ENCODE peak calls at places on chromosomes 13 and 19, in nine cellular contexts. S is fibroblast of lung, N is pulmonary artery endothelial cell, F is non-pigmented ciliary epithelial cell, U is BE2C, J is kidney, L is LoVo, Z is foreskin fibroblast, O is upper lobe of left lung. G is an unnamed sample.

GRCh38 chr13:49877629-49878218 is 58.4 kb downstream of the SPRYD7 start:
- DNase-seq in S (peak), N (no peak), F (no peak), U (no peak), J (no peak), L (no peak), Z (no peak), O (no peak), G (no peak)

GRCh38 chr19:1247747-1248453 is 483 bp upstream of the MIDN start:
- DNase-seq in S (peak), N (no peak), F (no peak), U (no peak), J (peak), L (peak), Z (no peak), O (peak), G (no peak)

GRCh38 chr19:37979547-37980082 is 72.6 kb downstream of the SIPA1L3 start:
- DNase-seq in S (no peak), N (no peak), F (no peak), U (no peak), J (no peak), L (peak), Z (no peak), O (peak), G (no peak)

GRCh38 chr19:39679056-39679790 is 23.5 kb downstream of the LGALS16 start:
- DNase-seq in S (no peak), N (no peak), F (no peak), U (no peak), J (no peak), L (no peak), Z (no peak), O (no peak), G (no peak)

GRCh38 chr19:38515906-38516305 is 82.4 kb downstream of the RYR1 start:
- DNase-seq in S (no peak), N (no peak), F (no peak), U (no peak), J (no peak), L (no peak), Z (no peak), O (no peak), G (no peak)

GRCh38 chr19:4199699-4200293 is 17.3 kb downstream of the ANKRD24 start:
- DNase-seq in S (no peak), N (no peak), F (no peak), U (no peak), J (no peak), L (peak), Z (no peak), O (no peak), G (no peak)

GRCh38 chr13:51564252-51564651 is 20.0 kb upstream of the WDFY2 start:
- DNase-seq in S (no peak), N (no peak), F (no peak), U (no peak), J (no peak), L (no peak), Z (no peak), O (no peak), G (no peak)

GRCh38 chr13:28434934-28435333 is 60.0 kb downstream of the FLT1 start:
- DNase-seq in S (no peak), N (no peak), F (no peak), U (no peak), J (no peak), L (no peak), Z (no peak), O (no peak), G (no peak)

GRCh38 chr19:12676384-12676792 is 5.3 kb downstream of the DHPS start:
- DNase-seq in S (peak), N (no peak), F (no peak), U (peak), J (peak), L (peak), Z (peak), O (peak), G (no peak)

GRCh38 chr19:49580264-49581006 is at the start of gene NOSIP:
- DNase-seq in S (peak), N (peak), F (peak), U (peak), J (peak), L (peak), Z (peak), O (peak), G (peak)

GRCh38 chr19:38529610-38530009 is 88.1 kb downstream of the MAP4K1 start:
- DNase-seq in S (no peak), N (no peak), F (no peak), U (no peak), J (peak), L (no peak), Z (no peak), O (no peak), G (no peak)

GRCh38 chr19:13153627-13154240 is 3.5 kb downstream of the IER2 start:
- DNase-seq in S (peak), N (no peak), F (no peak), U (peak), J (no peak), L (peak), Z (no peak), O (no peak), G (no peak)

GRCh38 chr19:36436531-36436930 is 18.1 kb upstream of the ZFP82 start:
- DNase-seq in S (no peak), N (no peak), F (no peak), U (no peak), J (no peak), L (no peak), Z (no peak), O (no peak), G (no peak)

GRCh38 chr13:21625366-21625765 is 21.4 kb upstream of the MICU2 start:
- DNase-seq in S (peak), N (no peak), F (no peak), U (peak), J (no peak), L (peak), Z (no peak), O (no peak), G (no peak)

GRCh38 chr13:30850867-30851211 is 55.2 kb upstream of the MEDAG start:
- DNase-seq in S (no peak), N (no peak), F (no peak), U (no peak), J (no peak), L (no peak), Z (no peak), O (no peak), G (no peak)

GRCh38 chr19:13398780-13399726 is 107.2 kb downstream of the CACNA1A start:
- DNase-seq in S (peak), N (peak), F (peak), U (peak), J (no peak), L (no peak), Z (peak), O (no peak), G (peak)

GRCh38 chr19:42199440-42200115 is 17.9 kb downstream of the DEDD2 start:
- DNase-seq in S (no peak), N (no peak), F (no peak), U (no peak), J (peak), L (no peak), Z (no peak), O (peak), G (no peak)

GRCh38 chr13:31038834-31039552 is 106.5 kb downstream of the TEX26 start:
- DNase-seq in S (peak), N (no peak), F (peak), U (no peak), J (no peak), L (peak), Z (no peak), O (no peak), G (no peak)

GRCh38 chr13:90443268-90443667 is 904.2 kb upstream of the MIR17HG start:
- DNase-seq in S (no peak), N (no peak), F (no peak), U (no peak), J (no peak), L (no peak), Z (no peak), O (no peak), G (no peak)

GRCh38 chr13:33940256-33940655 is 122.3 kb downstream of the RFC3 start:
- DNase-seq in S (no peak), N (no peak), F (no peak), U (no peak), J (no peak), L (no peak), Z (no peak), O (no peak), G (no peak)

GRCh38 chr19:10858204-10858828 is 10.1 kb downstream of the C19orf38 start:
- DNase-seq in S (peak), N (no peak), F (no peak), U (peak), J (no peak), L (no peak), Z (no peak), O (no peak), G (no peak)

GRCh38 chr19:42191855-42192254 is 25.6 kb downstream of the DEDD2 start:
- DNase-seq in S (peak), N (no peak), F (peak), U (no peak), J (no peak), L (peak), Z (peak), O (peak), G (peak)

GRCh38 chr19:50717891-50718254 is 1.7 kb downstream of the SHANK1 start:
- DNase-seq in S (no peak), N (no peak), F (no peak), U (no peak), J (no peak), L (no peak), Z (no peak), O (no peak), G (no peak)

GRCh38 chr19:16627194-16627927 is 643 bp downstream of the MED26 start:
- DNase-seq in S (peak), N (no peak), F (no peak), U (no peak), J (peak), L (no peak), Z (no peak), O (peak), G (no peak)

GRCh38 chr19:5593245-5593962 is 25.7 kb upstream of the TINCR start:
- DNase-seq in S (no peak), N (no peak), F (no peak), U (no peak), J (peak), L (no peak), Z (no peak), O (no peak), G (no peak)

GRCh38 chr13:75091707-75092106 is 390.3 kb downstream of the TBC1D4 start:
- DNase-seq in S (no peak), N (no peak), F (no peak), U (no peak), J (no peak), L (no peak), Z (no peak), O (no peak), G (no peak)

GRCh38 chr13:25478186-25478585 is 106.4 kb downstream of the ATP8A2 start:
- DNase-seq in S (peak), N (no peak), F (no peak), U (no peak), J (no peak), L (no peak), Z (peak), O (no peak), G (peak)

GRCh38 chr13:26325876-26326275 is 71.9 kb downstream of the CDK8 start:
- DNase-seq in S (no peak), N (no peak), F (no peak), U (no peak), J (no peak), L (no peak), Z (no peak), O (no peak), G (no peak)

GRCh38 chr19:41521860-41522555 is 54.0 kb upstream of the CEACAM21 start:
- DNase-seq in S (no peak), N (no peak), F (no peak), U (no peak), J (peak), L (no peak), Z (no peak), O (no peak), G (no peak)

GRCh38 chr19:21256722-21257121 is 72.5 kb downstream of the ZNF708 start:
- DNase-seq in S (no peak), N (no peak), F (no peak), U (no peak), J (no peak), L (no peak), Z (no peak), O (no peak), G (no peak)

GRCh38 chr19:31350033-31350692 is 927 bp upstream of the TSHZ3 start:
- DNase-seq in S (peak), N (no peak), F (no peak), U (no peak), J (peak), L (no peak), Z (no peak), O (no peak), G (no peak)